ENCODE peak calls at places on chromosomes 16 and 17, in six cellular contexts. D, P, A, Q, M and X are unnamed samples.

GRCh38 chr17:54544239-54544638 is 356.4 kb upstream of the TOM1L1 start:
- DNase-seq in P (no peak), M (no peak), Q (no peak), A (no peak), D (peak), X (no peak)

GRCh38 chr17:66343531-66344078 is 41.2 kb downstream of the PRKCA start:
- DNase-seq in Q (no peak), A (no peak), D (no peak), M (no peak), P (no peak), X (no peak)

GRCh38 chr16:75593825-75594820 is 27.9 kb downstream of the GABARAPL2 start:
- DNase-seq in Q (peak), P (peak), M (no peak), D (peak), A (peak), X (no peak)

GRCh38 chr16:67034478-67034877 is 5.5 kb downstream of the CBFB start:
- DNase-seq in D (no peak), Q (peak), A (no peak), P (peak), M (no peak), X (no peak)

GRCh38 chr17:7315570-7316243 is 547 bp upstream of the GPS2 start:
- DNase-seq in D (no peak), P (no peak), M (no peak), A (no peak), Q (no peak), X (no peak)

GRCh38 chr16:23014592-23014991 is 134.7 kb downstream of the USP31 start:
- DNase-seq in Q (peak), D (no peak), A (no peak), P (no peak), M (no peak), X (no peak)

GRCh38 chr17:2042355-2042929 is 620 bp downstream of the OVCA2 start:
- DNase-seq in P (no peak), M (no peak), A (no peak), D (no peak), Q (no peak), X (no peak)

GRCh38 chr17:83058478-83059167 is 20.8 kb upstream of the METRNL start:
- DNase-seq in M (peak), P (no peak), A (no peak), D (no peak), Q (no peak), X (no peak)

GRCh38 chr16:80433617-80434016 is 107.2 kb upstream of the DYNLRB2 start:
- DNase-seq in Q (no peak), D (no peak), A (no peak), P (no peak), M (no peak), X (no peak)

GRCh38 chr17:30812218-30813177 is 12.0 kb downstream of the CRLF3 start:
- DNase-seq in Q (peak), A (no peak), M (no peak), D (no peak), P (peak), X (no peak)

GRCh38 chr16:1494711-1495110 is 1.6 kb downstream of the TELO2 start:
- DNase-seq in M (no peak), P (peak), Q (peak), A (no peak), D (no peak), X (no peak)

GRCh38 chr16:86577314-86577971 is 906 bp upstream of the FOXL1 start:
- DNase-seq in A (no peak), P (no peak), Q (peak), M (no peak), D (no peak), X (no peak)

GRCh38 chr17:73365934-73366623 is 54.3 kb upstream of the CDC42EP4 start:
- DNase-seq in A (no peak), P (no peak), Q (no peak), D (no peak), M (no peak), X (no peak)

GRCh38 chr16:86882586-86883280 is 304.4 kb downstream of the FOXL1 start:
- DNase-seq in Q (peak), A (peak), D (no peak), P (peak), M (no peak), X (no peak)

GRCh38 chr16:51540259-51540658 is 389.2 kb upstream of the SALL1 start:
- DNase-seq in M (no peak), Q (peak), D (no peak), P (peak), A (no peak), X (no peak)

GRCh38 chr17:57706761-57707160 is 38.3 kb downstream of the CCDC182 start:
- DNase-seq in A (no peak), Q (no peak), P (no peak), M (no peak), D (no peak), X (no peak)

GRCh38 chr17:7846765-7847661 is 7.9 kb upstream of the TMEM88 start:
- DNase-seq in D (no peak), A (no peak), Q (no peak), P (no peak), M (no peak), X (no peak)

GRCh38 chr17:78284146-78284545 is 52.7 kb downstream of the TMEM235 start:
- DNase-seq in M (no peak), A (no peak), Q (peak), D (no peak), P (peak), X (no peak)

GRCh38 chr17:82595893-82596292 is 52.4 kb downstream of the WDR45B start:
- DNase-seq in D (no peak), M (no peak), Q (no peak), P (no peak), A (no peak), X (no peak)

GRCh38 chr17:10050597-10051101 is 145.6 kb upstream of the RCVRN start:
- DNase-seq in D (no peak), Q (peak), M (no peak), A (no peak), P (peak), X (no peak)

GRCh38 chr16:51151951-51152663 is 1.0 kb upstream of the SALL1 start:
- DNase-seq in D (peak), M (no peak), A (peak), Q (peak), P (peak), X (no peak)

GRCh38 chr17:66492500-66493123 is 190.2 kb downstream of the PRKCA start:
- DNase-seq in A (no peak), P (no peak), Q (no peak), D (no peak), M (no peak), X (no peak)

GRCh38 chr17:56819431-56820145 is 14.1 kb downstream of the C17orf67 start:
- DNase-seq in D (peak), Q (peak), P (peak), A (no peak), M (peak), X (peak)

GRCh38 chr17:17818088-17818526 is 18.7 kb downstream of the SREBF1 start:
- DNase-seq in A (no peak), M (no peak), Q (peak), P (no peak), D (no peak), X (no peak)

GRCh38 chr17:61366076-61366714 is 33.4 kb upstream of the TBX2 start:
- DNase-seq in D (no peak), Q (no peak), M (no peak), A (no peak), P (no peak), X (no peak)

GRCh38 chr17:61362852-61363600 is 36.6 kb upstream of the TBX2 start:
- DNase-seq in D (no peak), P (no peak), A (no peak), M (no peak), Q (no peak), X (no peak)

GRCh38 chr17:61363601-61364462 is 35.8 kb upstream of the TBX2 start:
- DNase-seq in A (no peak), D (no peak), M (no peak), Q (no peak), P (no peak), X (no peak)

GRCh38 chr17:61362396-61362795 is 37.2 kb upstream of the TBX2 start:
- DNase-seq in D (no peak), Q (no peak), A (no peak), P (no peak), M (no peak), X (no peak)

GRCh38 chr17:61364463-61364846 is 35.2 kb upstream of the TBX2 start:
- DNase-seq in D (no peak), P (no peak), M (no peak), Q (no peak), A (no peak), X (no peak)
- TF ChIP-seq CTCF in D (no peak), P (no peak), M (no peak), Q (no peak), A (no peak), X (no peak)

DNA sequence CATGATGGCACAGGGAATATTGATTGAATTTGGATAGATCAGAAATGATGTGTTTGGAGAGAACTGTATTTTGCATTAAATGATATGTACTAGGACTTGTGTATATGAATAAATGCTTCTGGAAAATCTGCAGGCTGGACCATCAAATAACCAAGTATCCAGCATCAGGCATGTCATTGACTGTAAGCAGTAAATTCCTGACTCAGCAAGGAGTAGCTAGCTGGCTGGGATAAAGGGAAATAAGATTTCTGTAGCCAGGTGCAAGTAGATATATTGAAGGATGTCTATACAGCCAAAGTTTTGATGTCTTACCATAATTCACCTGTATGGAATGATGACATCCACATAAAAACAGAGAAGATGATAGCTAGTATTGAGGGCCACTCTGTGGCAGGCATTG is 809.6 kb downstream of the CDH11 start:
- DNase-seq in D (no peak), Q (no peak), P (no peak), A (no peak), M (no peak), X (no peak)
- TF ChIP-seq CTCF in D (no peak), Q (no peak), P (no peak), A (no peak), M (no peak), X (no peak)

DNA sequence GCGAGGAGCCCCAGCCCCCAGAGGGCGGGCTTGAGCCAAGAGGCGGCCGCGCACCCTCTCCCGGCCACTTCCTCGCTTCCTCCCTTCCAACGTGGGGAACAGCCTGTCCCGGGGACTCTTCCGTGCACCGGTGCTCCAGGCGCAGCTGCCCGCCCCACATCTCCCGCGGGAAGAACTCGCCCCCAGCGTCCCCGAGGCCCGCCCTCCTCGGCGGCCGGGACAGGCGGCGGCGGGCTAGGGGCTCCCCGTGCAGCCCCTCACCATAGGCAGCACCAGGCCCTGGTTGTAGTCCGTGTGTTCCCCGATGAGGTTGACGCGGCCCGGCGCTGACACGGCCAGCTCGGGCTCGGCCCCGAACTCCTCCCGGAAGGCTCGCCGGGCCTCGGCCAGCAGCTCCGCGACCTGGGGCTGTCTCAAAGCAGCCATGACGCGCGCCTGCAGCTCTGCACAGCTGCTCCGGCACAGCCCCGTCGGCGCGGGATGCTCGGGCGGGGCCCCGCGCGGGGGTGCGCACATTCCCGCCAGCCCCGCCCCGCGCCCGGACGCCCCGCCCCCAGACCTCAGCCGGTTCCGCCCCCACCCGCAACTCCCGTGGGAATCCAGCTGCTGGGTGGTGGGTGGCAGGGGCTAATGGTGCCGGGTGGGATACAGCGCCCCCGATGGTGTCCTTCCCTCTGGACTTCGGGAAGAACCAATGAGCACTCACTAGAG is at the start of gene GALK1:
- DNase-seq in A (no peak), D (peak), M (peak), Q (peak), P (peak), X (peak)
- TF ChIP-seq CTCF in A (peak), D (no peak), M (no peak), Q (peak), P (peak), X (peak)

DNA sequence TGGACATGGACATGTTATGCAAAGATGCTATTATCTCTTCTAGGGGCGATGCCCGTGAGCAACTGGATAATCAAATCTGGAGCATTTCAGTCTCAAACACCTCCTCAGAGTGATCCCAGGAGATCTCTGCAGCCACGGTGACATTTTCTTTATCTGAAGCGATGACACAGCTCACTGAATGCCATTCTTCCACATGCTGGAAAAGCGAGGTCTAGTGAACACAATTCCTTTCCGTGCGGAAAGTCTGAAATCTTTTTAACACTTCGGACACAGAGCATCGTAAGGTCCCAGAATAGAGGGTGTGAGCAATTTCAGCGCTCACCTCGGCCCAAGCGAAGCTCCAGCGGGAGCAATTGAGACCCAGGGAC is 531 bp upstream of the HASPIN start:
- DNase-seq in P (no peak), Q (no peak), M (no peak), A (no peak), D (no peak), X (no peak)
- TF ChIP-seq CTCF in P (no peak), Q (no peak), M (no peak), A (no peak), D (no peak), X (no peak)